ENCODE peak calls at places on chromosomes 3 and 15, in five cellular contexts. One of them, this sample, is unnamed.

GRCh38 chr3:177929310-177929709 is 606.9 kb upstream of the KCNMB2 start:
- DNase-seq in astrocyte of the spinal cord: peak
- DNase-seq in fibroblast of mammary gland: peak
- DNase-seq in left ventricle myocardium inferior: no peak
- DNase-seq in right lobe of liver: no peak
- DNase-seq in this sample: peak

GRCh38 chr15:60591491-60592385 is 112.8 kb upstream of the ICE2 start:
- DNase-seq in astrocyte of the spinal cord: no peak
- DNase-seq in fibroblast of mammary gland: no peak
- DNase-seq in left ventricle myocardium inferior: peak
- DNase-seq in right lobe of liver: peak
- DNase-seq in this sample: peak

GRCh38 chr3:73321286-73321685 is 259.8 kb downstream of the EBLN2 start:
- DNase-seq in astrocyte of the spinal cord: no peak
- DNase-seq in fibroblast of mammary gland: no peak
- DNase-seq in left ventricle myocardium inferior: no peak
- DNase-seq in right lobe of liver: no peak
- DNase-seq in this sample: no peak

GRCh38 chr3:46669191-46669999 is 24.1 kb downstream of the ALS2CL start:
- DNase-seq in astrocyte of the spinal cord: no peak
- DNase-seq in fibroblast of mammary gland: no peak
- DNase-seq in left ventricle myocardium inferior: no peak
- DNase-seq in right lobe of liver: peak
- DNase-seq in this sample: no peak

GRCh38 chr15:43286074-43286473 is 19.3 kb upstream of the TGM5 start:
- DNase-seq in astrocyte of the spinal cord: no peak
- DNase-seq in fibroblast of mammary gland: no peak
- DNase-seq in left ventricle myocardium inferior: no peak
- DNase-seq in right lobe of liver: no peak
- DNase-seq in this sample: no peak

GRCh38 chr3:152021951-152022461 is 148.6 kb downstream of the SUCNR1 start:
- DNase-seq in astrocyte of the spinal cord: peak
- DNase-seq in fibroblast of mammary gland: peak
- DNase-seq in left ventricle myocardium inferior: no peak
- DNase-seq in right lobe of liver: no peak
- DNase-seq in this sample: peak

GRCh38 chr15:67824157-67824899 is 981 bp upstream of the SKOR1 start:
- DNase-seq in astrocyte of the spinal cord: no peak
- DNase-seq in fibroblast of mammary gland: no peak
- DNase-seq in left ventricle myocardium inferior: no peak
- DNase-seq in right lobe of liver: no peak
- DNase-seq in this sample: no peak

GRCh38 chr3:50381315-50381714 is 22.0 kb upstream of the TMEM115 start:
- DNase-seq in astrocyte of the spinal cord: no peak
- DNase-seq in fibroblast of mammary gland: no peak
- DNase-seq in left ventricle myocardium inferior: no peak
- DNase-seq in right lobe of liver: no peak
- DNase-seq in this sample: no peak

GRCh38 chr15:82146990-82147461 is 101.2 kb upstream of the MEX3B start:
- DNase-seq in astrocyte of the spinal cord: peak
- DNase-seq in fibroblast of mammary gland: peak
- DNase-seq in left ventricle myocardium inferior: no peak
- DNase-seq in right lobe of liver: no peak
- DNase-seq in this sample: peak

GRCh38 chr3:178735032-178735674 is 198.9 kb downstream of the KCNMB2 start:
- DNase-seq in astrocyte of the spinal cord: no peak
- DNase-seq in fibroblast of mammary gland: no peak
- DNase-seq in left ventricle myocardium inferior: no peak
- DNase-seq in right lobe of liver: no peak
- DNase-seq in this sample: no peak

GRCh38 chr3:113277414-113277813 is 66.1 kb downstream of the BOC start:
- DNase-seq in astrocyte of the spinal cord: no peak
- DNase-seq in fibroblast of mammary gland: no peak
- DNase-seq in left ventricle myocardium inferior: no peak
- DNase-seq in right lobe of liver: no peak
- DNase-seq in this sample: no peak

GRCh38 chr3:61560452-61561373 is 658 bp upstream of the PTPRG start:
- DNase-seq in astrocyte of the spinal cord: peak
- DNase-seq in fibroblast of mammary gland: peak
- DNase-seq in left ventricle myocardium inferior: peak
- DNase-seq in right lobe of liver: peak
- DNase-seq in this sample: peak

DNA sequence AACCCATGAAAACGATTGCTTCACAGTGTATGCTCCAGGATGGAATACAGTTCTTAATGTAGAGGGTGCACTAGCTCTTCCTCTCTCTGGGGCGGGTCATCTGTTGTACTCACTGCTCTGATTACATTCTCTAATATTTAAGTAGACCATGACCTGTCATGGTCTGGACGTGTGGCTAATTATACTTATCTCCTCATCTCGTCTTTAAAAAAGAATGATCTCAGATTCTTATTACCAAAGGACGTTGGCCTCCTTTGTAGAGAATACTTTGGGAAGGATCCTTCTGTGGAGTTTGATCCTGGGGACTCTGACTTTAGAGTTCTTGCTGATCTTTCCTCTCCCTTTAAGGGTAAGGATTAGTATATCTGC is 48.4 kb upstream of the TRAK1 start:
- DNase-seq in astrocyte of the spinal cord: peak
- DNase-seq in fibroblast of mammary gland: no peak
- DNase-seq in left ventricle myocardium inferior: no peak
- DNase-seq in right lobe of liver: no peak
- DNase-seq in this sample: no peak
- H3K4me3 ChIP-seq in astrocyte of the spinal cord: no peak
- H3K4me3 ChIP-seq in fibroblast of mammary gland: no peak
- H3K4me3 ChIP-seq in left ventricle myocardium inferior: peak
- H3K4me3 ChIP-seq in right lobe of liver: no peak
- H3K4me3 ChIP-seq in this sample: peak

GRCh38 chr3:57582470-57583168 is 14.5 kb downstream of the ARF4 start:
- DNase-seq in astrocyte of the spinal cord: no peak
- DNase-seq in fibroblast of mammary gland: no peak
- DNase-seq in left ventricle myocardium inferior: no peak
- DNase-seq in right lobe of liver: no peak
- DNase-seq in this sample: no peak
- TF ChIP-seq CTCF in astrocyte of the spinal cord: peak
- TF ChIP-seq CTCF in fibroblast of mammary gland: peak
- TF ChIP-seq CTCF in left ventricle myocardium inferior: peak
- TF ChIP-seq CTCF in right lobe of liver: no peak
- TF ChIP-seq CTCF in this sample: no peak

DNA sequence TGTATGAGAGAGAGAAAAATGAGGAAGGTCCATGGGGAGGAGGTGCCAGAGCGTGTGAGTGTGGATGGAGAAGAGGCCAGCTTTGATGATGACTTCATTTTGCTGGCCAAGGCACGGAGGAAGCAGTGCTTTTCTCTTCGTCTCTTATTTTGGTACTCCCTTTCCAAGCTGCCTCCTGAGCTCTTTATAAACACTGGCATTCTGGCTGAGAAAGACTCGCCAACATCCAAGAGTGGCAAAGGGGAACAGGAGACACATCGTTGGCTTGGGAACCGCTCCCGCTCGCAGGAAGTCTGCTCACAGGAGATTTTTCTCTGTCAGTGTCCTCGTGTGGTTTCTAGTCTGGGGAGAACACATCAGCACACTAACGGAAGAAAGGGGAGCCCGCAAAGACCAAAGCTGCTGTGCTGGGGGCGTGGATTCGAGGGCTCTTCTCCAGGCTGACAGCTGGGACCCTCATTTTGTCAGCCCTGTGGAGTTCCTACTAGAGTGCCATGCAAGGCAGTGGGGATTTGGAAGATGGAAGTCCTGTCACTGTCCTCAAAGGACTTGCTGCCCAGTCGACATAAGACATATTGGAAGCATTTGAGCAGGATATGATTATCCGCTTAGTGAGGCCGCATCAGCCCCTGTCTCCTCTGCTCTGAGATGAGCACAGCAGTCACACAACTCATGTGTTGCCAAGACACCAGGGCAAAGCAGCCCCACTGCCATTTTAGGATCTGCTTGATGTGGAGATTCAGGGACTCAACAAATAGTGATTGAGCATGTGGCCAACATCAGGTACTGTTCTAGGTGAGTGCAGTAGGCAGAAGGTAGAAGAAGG is 8.0 kb upstream of the SEMA4B start:
- DNase-seq in astrocyte of the spinal cord: no peak
- DNase-seq in fibroblast of mammary gland: no peak
- DNase-seq in left ventricle myocardium inferior: no peak
- DNase-seq in right lobe of liver: no peak
- DNase-seq in this sample: no peak
- H3K4me3 ChIP-seq in astrocyte of the spinal cord: no peak
- H3K4me3 ChIP-seq in fibroblast of mammary gland: no peak
- H3K4me3 ChIP-seq in left ventricle myocardium inferior: no peak
- H3K4me3 ChIP-seq in right lobe of liver: no peak
- H3K4me3 ChIP-seq in this sample: no peak

GRCh38 chr3:28316226-28316625 is 32.3 kb upstream of the ZCWPW2 start:
- DNase-seq in astrocyte of the spinal cord: no peak
- DNase-seq in fibroblast of mammary gland: no peak
- DNase-seq in left ventricle myocardium inferior: no peak
- DNase-seq in right lobe of liver: no peak
- DNase-seq in this sample: peak

GRCh38 chr3:28320981-28321380 is 27.5 kb upstream of the ZCWPW2 start:
- DNase-seq in astrocyte of the spinal cord: no peak
- DNase-seq in fibroblast of mammary gland: no peak
- DNase-seq in left ventricle myocardium inferior: no peak
- DNase-seq in right lobe of liver: no peak
- DNase-seq in this sample: no peak

GRCh38 chr3:28322464-28322863 is 26.1 kb upstream of the ZCWPW2 start:
- DNase-seq in astrocyte of the spinal cord: peak
- DNase-seq in fibroblast of mammary gland: peak
- DNase-seq in left ventricle myocardium inferior: no peak
- DNase-seq in right lobe of liver: no peak
- DNase-seq in this sample: peak

GRCh38 chr3:28315711-28316110 is 32.8 kb upstream of the ZCWPW2 start:
- DNase-seq in astrocyte of the spinal cord: no peak
- DNase-seq in fibroblast of mammary gland: no peak
- DNase-seq in left ventricle myocardium inferior: no peak
- DNase-seq in right lobe of liver: no peak
- DNase-seq in this sample: no peak

DNA sequence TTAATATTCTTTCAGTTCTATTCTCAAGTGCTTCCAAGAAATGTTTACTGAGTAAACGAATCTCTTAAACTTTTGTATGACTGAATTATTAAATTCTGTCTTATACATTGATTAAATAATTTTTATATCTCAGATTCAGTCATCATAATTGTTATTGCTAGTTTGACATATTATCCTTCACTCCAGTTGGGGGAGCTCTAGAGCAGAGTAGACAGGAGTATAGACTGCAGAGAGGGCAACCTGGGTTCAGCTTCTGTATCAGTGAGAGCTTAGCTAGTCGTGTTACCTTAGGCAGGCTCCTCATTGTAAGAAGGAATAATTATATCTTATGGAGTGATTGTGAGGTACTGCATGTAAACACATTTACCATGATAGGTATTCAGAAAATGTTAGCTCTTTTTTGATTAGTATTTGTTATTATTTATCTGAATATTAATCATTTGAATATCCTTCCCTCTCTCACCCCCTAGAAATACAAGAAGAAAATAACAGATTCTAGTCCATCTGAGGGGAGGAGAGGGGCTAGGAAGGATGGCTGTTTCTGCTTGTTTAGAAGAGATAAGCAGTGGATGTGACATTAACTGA is 31.0 kb upstream of the ZCWPW2 start:
- DNase-seq in astrocyte of the spinal cord: peak
- DNase-seq in fibroblast of mammary gland: peak
- DNase-seq in left ventricle myocardium inferior: no peak
- DNase-seq in right lobe of liver: peak
- DNase-seq in this sample: peak
- TF ChIP-seq CTCF in astrocyte of the spinal cord: peak
- TF ChIP-seq CTCF in fibroblast of mammary gland: peak
- TF ChIP-seq CTCF in left ventricle myocardium inferior: peak
- TF ChIP-seq CTCF in right lobe of liver: peak
- TF ChIP-seq CTCF in this sample: peak